ENCODE peak calls at places on chromosomes 1 and 21, in seven cellular contexts. I is GM12891, E is esophagus muscularis mucosa, V is K562, Y is H1, B is suprapubic skin, H is breast epithelium. W is an unnamed sample.

GRCh38 chr1:68490046-68490651 is 6.7 kb downstream of the DEPDC1 start:
- DNase-seq in I (no peak), E (no peak), V (no peak), Y (no peak), B (no peak), H (no peak), W (no peak)

GRCh38 chr1:246761386-246761785 is 37.2 kb downstream of the SCCPDH start:
- DNase-seq in I (no peak), E (no peak), V (no peak), Y (no peak), B (no peak), H (no peak), W (no peak)

GRCh38 chr1:36321119-36321951 is 2.1 kb downstream of the EVA1B start:
- DNase-seq in I (no peak), E (no peak), V (peak), Y (peak), B (peak), H (no peak), W (peak)

GRCh38 chr1:162822391-162823200 is 32.1 kb downstream of the HSD17B7 start:
- DNase-seq in I (no peak), E (no peak), V (no peak), Y (peak), B (no peak), H (peak), W (peak)

GRCh38 chr1:25616080-25616931 is at the start of gene MAN1C1:
- DNase-seq in I (peak), E (peak), V (peak), Y (peak), B (peak), H (peak), W (peak)

GRCh38 chr1:64536836-64537490 is 67.0 kb downstream of the CACHD1 start:
- DNase-seq in I (no peak), E (no peak), V (no peak), Y (no peak), B (no peak), H (no peak), W (peak)

GRCh38 chr1:46645815-46646214 is 22.3 kb downstream of the ATPAF1 start:
- DNase-seq in I (no peak), E (no peak), V (no peak), Y (no peak), B (no peak), H (no peak), W (no peak)

GRCh38 chr1:37561794-37562132 is 5.0 kb downstream of the DNALI1 start:
- DNase-seq in I (peak), E (no peak), V (peak), Y (peak), B (no peak), H (no peak), W (no peak)

GRCh38 chr1:44870096-44870495 is 27.0 kb upstream of the PTCH2 start:
- DNase-seq in I (no peak), E (no peak), V (no peak), Y (no peak), B (no peak), H (no peak), W (no peak)

GRCh38 chr21:46397211-46397905 is 61.3 kb upstream of the DIP2A start:
- DNase-seq in I (no peak), E (no peak), V (no peak), Y (no peak), B (no peak), H (no peak), W (no peak)

GRCh38 chr1:58551741-58552140 is 5.2 kb upstream of the OMA1 start:
- DNase-seq in I (no peak), E (no peak), V (no peak), Y (no peak), B (no peak), H (no peak), W (no peak)

GRCh38 chr1:115135681-115136080 is 46.4 kb upstream of the TSPAN2 start:
- DNase-seq in I (no peak), E (no peak), V (no peak), Y (no peak), B (no peak), H (no peak), W (no peak)

GRCh38 chr1:156594124-156594678 is 2.6 kb downstream of the NAXE start:
- DNase-seq in I (no peak), E (no peak), V (no peak), Y (no peak), B (no peak), H (no peak), W (no peak)

GRCh38 chr1:19703280-19703679 is 38.6 kb downstream of the HTR6 start:
- DNase-seq in I (no peak), E (no peak), V (no peak), Y (no peak), B (no peak), H (no peak), W (no peak)

GRCh38 chr1:244096066-244096610 is 45.1 kb downstream of the ZBTB18 start:
- DNase-seq in I (no peak), E (no peak), V (no peak), Y (no peak), B (no peak), H (no peak), W (no peak)

GRCh38 chr1:29962831-29963247 is 726.5 kb downstream of the PTPRU start:
- DNase-seq in I (no peak), E (no peak), V (peak), Y (no peak), B (peak), H (no peak), W (no peak)

GRCh38 chr1:59604191-59604590 is 210.6 kb upstream of the HOOK1 start:
- DNase-seq in I (no peak), E (no peak), V (no peak), Y (no peak), B (no peak), H (no peak), W (no peak)

GRCh38 chr1:26991310-26992116 is 2.0 kb upstream of the TRNP1 start:
- DNase-seq in I (peak), E (no peak), V (peak), Y (no peak), B (no peak), H (no peak), W (no peak)

DNA sequence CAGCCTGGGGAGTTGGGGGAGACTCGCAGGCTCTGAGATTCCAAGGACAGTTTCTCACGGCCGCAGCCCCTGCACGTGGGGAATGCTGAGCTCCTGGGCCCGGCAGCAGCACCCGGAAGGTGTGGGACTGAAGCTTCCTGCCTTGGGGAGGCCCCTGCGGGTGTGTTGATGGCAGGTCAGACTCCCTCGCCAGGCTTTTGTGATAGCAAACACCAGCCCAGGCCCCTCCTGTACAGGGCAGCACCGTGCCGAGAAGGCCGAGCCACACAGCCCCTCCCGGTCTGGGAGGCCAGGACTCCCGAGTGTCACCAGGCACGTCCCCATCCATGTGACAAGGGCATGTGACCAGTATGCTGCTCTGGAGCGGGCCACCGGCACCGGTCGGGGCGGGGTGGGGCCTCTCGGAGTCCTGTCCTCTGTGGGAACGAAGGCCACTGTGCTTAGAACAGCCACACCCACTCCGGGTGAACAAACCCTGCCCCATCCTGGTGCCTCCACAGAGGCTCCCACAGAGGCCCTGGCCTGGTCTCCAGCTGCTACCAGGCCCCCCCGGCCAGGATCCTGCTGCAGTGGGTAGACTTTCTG is 31.1 kb upstream of the ARHGEF16 start:
- DNase-seq in I (no peak), E (no peak), V (peak), Y (no peak), B (no peak), H (no peak), W (peak)
- TF ChIP-seq POLR2A in I (no peak), E (no peak), V (no peak), Y (no peak), B (no peak), H (no peak), W (no peak)

GRCh38 chr1:214004795-214005194 is 17.0 kb downstream of the PROX1 start:
- DNase-seq in I (no peak), E (peak), V (no peak), Y (no peak), B (no peak), H (no peak), W (no peak)
- TF ChIP-seq POLR2AphosphoS5 in I (no peak), E (no peak), V (no peak), Y (no peak), B (no peak), H (no peak), W (no peak)

GRCh38 chr1:53328009-53328489 is at the start of gene LRP8:
- DNase-seq in I (peak), E (no peak), V (peak), Y (peak), B (peak), H (no peak), W (peak)
- TF ChIP-seq POLR2A in I (no peak), E (no peak), V (no peak), Y (no peak), B (no peak), H (no peak), W (no peak)

GRCh38 chr1:28509705-28510349 is 4.0 kb downstream of the RCC1 start:
- DNase-seq in I (no peak), E (no peak), V (no peak), Y (no peak), B (no peak), H (no peak), W (no peak)

GRCh38 chr1:28512058-28512611 is 6.3 kb downstream of the RCC1 start:
- DNase-seq in I (no peak), E (no peak), V (no peak), Y (no peak), B (no peak), H (no peak), W (no peak)

GRCh38 chr1:28507646-28508434 is 2.0 kb downstream of the RCC1 start:
- DNase-seq in I (no peak), E (no peak), V (no peak), Y (no peak), B (no peak), H (no peak), W (no peak)

GRCh38 chr1:28508435-28508754 is 2.6 kb downstream of the RCC1 start:
- DNase-seq in I (no peak), E (no peak), V (no peak), Y (no peak), B (no peak), H (no peak), W (no peak)

DNA sequence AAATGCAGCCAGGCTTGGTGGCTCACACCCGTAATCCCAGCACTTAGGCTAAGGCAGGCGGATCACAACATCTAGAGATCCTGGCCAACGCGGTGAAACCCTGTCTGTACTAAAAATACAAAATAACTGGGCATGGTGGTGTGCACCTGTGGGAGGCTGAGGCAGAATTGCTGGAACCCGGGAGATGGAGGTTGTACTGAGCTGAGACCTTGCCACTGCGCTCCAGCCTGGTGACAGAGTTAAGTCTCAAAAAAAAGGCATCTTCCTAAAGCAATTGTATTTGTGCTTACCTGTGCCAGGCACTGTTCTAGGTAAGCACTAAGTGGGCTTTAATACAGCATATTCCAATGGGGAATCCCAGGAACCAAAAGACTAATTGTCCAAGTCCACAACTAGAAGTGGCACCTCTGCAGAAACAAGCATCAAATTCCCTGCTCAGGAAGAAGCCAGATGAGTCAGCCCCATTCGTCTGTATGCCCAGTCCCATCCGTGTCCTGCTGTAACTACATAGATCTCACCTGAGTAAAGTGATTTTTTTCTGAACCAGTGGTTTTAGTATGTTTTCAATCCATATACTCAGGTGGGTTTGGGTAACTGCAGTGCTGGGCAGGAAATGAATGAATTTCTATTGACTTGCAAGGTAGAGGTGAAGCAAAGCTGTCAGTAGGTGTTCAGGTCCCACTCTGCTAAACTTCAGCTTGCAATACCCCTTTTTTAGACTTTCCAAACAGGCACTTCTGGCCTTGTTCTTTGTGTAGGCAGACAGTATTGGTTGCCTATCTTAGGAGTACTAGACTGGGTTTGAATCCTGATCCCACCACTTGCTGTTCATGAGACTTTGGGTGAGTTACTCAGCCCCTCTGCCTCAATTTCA is 4.7 kb downstream of the RCC1 start:
- DNase-seq in I (no peak), E (no peak), V (no peak), Y (no peak), B (no peak), H (no peak), W (no peak)
- TF ChIP-seq POLR2AphosphoS5 in I (peak), E (no peak), V (peak), Y (peak), B (no peak), H (no peak), W (peak)

GRCh38 chr21:32858628-32859027 is 87.1 kb upstream of the PAXBP1 start:
- DNase-seq in I (no peak), E (no peak), V (no peak), Y (no peak), B (no peak), H (no peak), W (no peak)
- TF ChIP-seq POLR2A in I (no peak), E (no peak), V (no peak), Y (no peak), B (no peak), H (no peak), W (no peak)

GRCh38 chr1:39194398-39195051 is 10.0 kb upstream of the MACF1 start:
- DNase-seq in I (no peak), E (no peak), V (no peak), Y (peak), B (no peak), H (no peak), W (no peak)

GRCh38 chr1:39184354-39184818 is 20.1 kb upstream of the MACF1 start:
- DNase-seq in I (no peak), E (no peak), V (peak), Y (peak), B (no peak), H (no peak), W (no peak)

GRCh38 chr1:39187276-39188046 is 17.0 kb upstream of the MACF1 start:
- DNase-seq in I (no peak), E (no peak), V (no peak), Y (peak), B (no peak), H (no peak), W (no peak)

GRCh38 chr1:39190096-39190495 is 14.4 kb upstream of the MACF1 start:
- DNase-seq in I (no peak), E (no peak), V (no peak), Y (no peak), B (no peak), H (no peak), W (no peak)

DNA sequence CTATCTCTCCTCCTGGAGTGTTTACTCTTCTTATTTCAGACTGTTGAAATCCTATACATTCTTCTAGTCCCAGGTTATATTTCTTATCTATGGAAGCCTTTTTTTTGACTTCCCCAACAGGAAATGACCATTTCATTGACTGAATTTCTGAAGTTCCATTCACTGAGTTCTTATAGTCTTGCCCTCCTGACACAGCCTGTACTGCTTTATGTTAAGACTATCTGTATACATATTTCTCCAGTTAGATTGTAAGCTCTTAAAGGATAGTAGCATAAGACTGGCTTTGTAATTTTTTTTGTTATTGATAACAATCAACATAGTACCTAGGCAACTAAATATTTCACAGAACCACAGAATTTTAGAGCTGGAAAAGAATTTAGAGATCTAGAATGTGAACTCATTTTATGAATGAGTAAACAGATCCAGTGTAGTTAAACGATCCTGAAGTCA is 14.9 kb upstream of the MACF1 start:
- DNase-seq in I (no peak), E (no peak), V (no peak), Y (no peak), B (no peak), H (no peak), W (no peak)
- TF ChIP-seq POLR2AphosphoS5 in I (no peak), E (no peak), V (no peak), Y (no peak), B (no peak), H (no peak), W (no peak)